ENCODE peak calls at places on chromosomes 11 and 22, in eight cellular contexts. One of them, this sample, is unnamed.

GRCh38 chr22:36986242-36986821 is 32.9 kb downstream of the TST start:
- DNase-seq in pancreas: no peak
- DNase-seq in fibroblast of lung: no peak
- DNase-seq in tibial nerve: no peak
- DNase-seq in A549: no peak
- DNase-seq in transverse colon: peak
- DNase-seq in RWPE2: no peak
- DNase-seq in epithelial cell of esophagus: peak
- DNase-seq in this sample: no peak

GRCh38 chr22:50485221-50486131 is 1.2 kb upstream of the MIOX start:
- DNase-seq in pancreas: peak
- DNase-seq in fibroblast of lung: no peak
- DNase-seq in tibial nerve: no peak
- DNase-seq in A549: no peak
- DNase-seq in transverse colon: no peak
- DNase-seq in RWPE2: no peak
- DNase-seq in epithelial cell of esophagus: peak
- DNase-seq in this sample: no peak

GRCh38 chr22:22546490-22546889 is 12.6 kb downstream of the PRAME start:
- DNase-seq in pancreas: no peak
- DNase-seq in fibroblast of lung: no peak
- DNase-seq in tibial nerve: peak
- DNase-seq in A549: no peak
- DNase-seq in transverse colon: no peak
- DNase-seq in RWPE2: no peak
- DNase-seq in epithelial cell of esophagus: peak
- DNase-seq in this sample: no peak

GRCh38 chr11:70694371-70694770 is 296.0 kb downstream of the CTTN start:
- DNase-seq in pancreas: peak
- DNase-seq in fibroblast of lung: no peak
- DNase-seq in tibial nerve: no peak
- DNase-seq in A549: no peak
- DNase-seq in transverse colon: no peak
- DNase-seq in RWPE2: no peak
- DNase-seq in epithelial cell of esophagus: no peak
- DNase-seq in this sample: no peak

GRCh38 chr11:2571598-2572281 is 126.9 kb downstream of the KCNQ1 start:
- DNase-seq in pancreas: peak
- DNase-seq in fibroblast of lung: no peak
- DNase-seq in tibial nerve: no peak
- DNase-seq in A549: no peak
- DNase-seq in transverse colon: no peak
- DNase-seq in RWPE2: peak
- DNase-seq in epithelial cell of esophagus: no peak
- DNase-seq in this sample: no peak

GRCh38 chr11:17939542-17939941 is 73.3 kb downstream of the SERGEF start:
- DNase-seq in pancreas: no peak
- DNase-seq in fibroblast of lung: no peak
- DNase-seq in tibial nerve: no peak
- DNase-seq in A549: no peak
- DNase-seq in transverse colon: no peak
- DNase-seq in RWPE2: no peak
- DNase-seq in epithelial cell of esophagus: no peak
- DNase-seq in this sample: no peak

GRCh38 chr22:31337178-31337577 is 9.0 kb downstream of the PATZ1 start:
- DNase-seq in pancreas: no peak
- DNase-seq in fibroblast of lung: no peak
- DNase-seq in tibial nerve: no peak
- DNase-seq in A549: no peak
- DNase-seq in transverse colon: no peak
- DNase-seq in RWPE2: peak
- DNase-seq in epithelial cell of esophagus: peak
- DNase-seq in this sample: no peak

GRCh38 chr22:42769574-42770447 is 49.1 kb upstream of the A4GALT start:
- DNase-seq in pancreas: no peak
- DNase-seq in fibroblast of lung: peak
- DNase-seq in tibial nerve: peak
- DNase-seq in A549: no peak
- DNase-seq in transverse colon: peak
- DNase-seq in RWPE2: no peak
- DNase-seq in epithelial cell of esophagus: peak
- DNase-seq in this sample: peak

GRCh38 chr11:121134758-121135312 is 33.8 kb downstream of the TECTA start:
- DNase-seq in pancreas: no peak
- DNase-seq in fibroblast of lung: no peak
- DNase-seq in tibial nerve: no peak
- DNase-seq in A549: no peak
- DNase-seq in transverse colon: no peak
- DNase-seq in RWPE2: no peak
- DNase-seq in epithelial cell of esophagus: no peak
- DNase-seq in this sample: no peak

GRCh38 chr11:74686792-74687191 is 44.4 kb downstream of the CHRDL2 start:
- DNase-seq in pancreas: no peak
- DNase-seq in fibroblast of lung: peak
- DNase-seq in tibial nerve: no peak
- DNase-seq in A549: no peak
- DNase-seq in transverse colon: no peak
- DNase-seq in RWPE2: no peak
- DNase-seq in epithelial cell of esophagus: peak
- DNase-seq in this sample: peak

GRCh38 chr11:33178443-33179154 is 17.3 kb upstream of the CSTF3 start:
- DNase-seq in pancreas: no peak
- DNase-seq in fibroblast of lung: peak
- DNase-seq in tibial nerve: no peak
- DNase-seq in A549: no peak
- DNase-seq in transverse colon: no peak
- DNase-seq in RWPE2: no peak
- DNase-seq in epithelial cell of esophagus: no peak
- DNase-seq in this sample: no peak

GRCh38 chr11:33179431-33179830 is 18.2 kb upstream of the CSTF3 start:
- DNase-seq in pancreas: no peak
- DNase-seq in fibroblast of lung: peak
- DNase-seq in tibial nerve: no peak
- DNase-seq in A549: no peak
- DNase-seq in transverse colon: no peak
- DNase-seq in RWPE2: no peak
- DNase-seq in epithelial cell of esophagus: no peak
- DNase-seq in this sample: no peak

GRCh38 chr11:33172996-33173395 is 11.7 kb upstream of the CSTF3 start:
- DNase-seq in pancreas: no peak
- DNase-seq in fibroblast of lung: no peak
- DNase-seq in tibial nerve: no peak
- DNase-seq in A549: no peak
- DNase-seq in transverse colon: no peak
- DNase-seq in RWPE2: no peak
- DNase-seq in epithelial cell of esophagus: no peak
- DNase-seq in this sample: no peak

GRCh38 chr11:33182246-33182878 is 21.1 kb upstream of the CSTF3 start:
- DNase-seq in pancreas: no peak
- DNase-seq in fibroblast of lung: no peak
- DNase-seq in tibial nerve: no peak
- DNase-seq in A549: no peak
- DNase-seq in transverse colon: peak
- DNase-seq in RWPE2: no peak
- DNase-seq in epithelial cell of esophagus: no peak
- DNase-seq in this sample: no peak

DNA sequence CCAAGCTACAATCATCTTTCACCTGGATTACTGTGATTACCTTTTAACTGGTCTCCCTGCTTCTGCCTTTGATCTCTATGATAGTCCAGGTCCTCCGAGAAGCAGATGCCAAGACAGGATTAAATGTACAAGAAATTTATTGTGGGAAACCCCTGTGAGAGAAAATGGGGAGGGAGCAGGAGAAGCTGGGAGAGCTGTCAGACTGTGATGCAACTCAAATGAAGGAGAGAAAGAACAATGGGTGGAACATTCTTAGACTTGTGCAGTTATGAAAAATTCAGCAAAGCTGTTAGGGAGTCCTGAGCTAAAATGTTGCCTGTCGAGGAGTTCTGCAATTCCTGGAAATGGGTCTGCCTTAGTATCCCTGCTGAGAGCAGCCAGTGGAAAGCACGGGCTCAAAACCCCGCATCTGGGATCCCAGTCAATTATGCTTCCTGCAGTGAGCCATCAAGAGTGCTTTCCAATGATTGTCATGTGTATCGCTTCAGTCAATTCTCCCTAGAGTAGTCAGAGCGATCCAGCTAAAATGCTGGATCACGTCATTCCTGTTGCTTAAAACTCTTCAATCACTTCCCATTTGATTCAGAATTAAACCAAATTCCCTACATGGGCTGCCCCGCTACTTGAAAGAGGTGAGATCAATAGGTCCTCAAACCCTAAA is 16.5 kb upstream of the CSTF3 start:
- DNase-seq in pancreas: no peak
- DNase-seq in fibroblast of lung: no peak
- DNase-seq in tibial nerve: no peak
- DNase-seq in A549: no peak
- DNase-seq in transverse colon: no peak
- DNase-seq in RWPE2: no peak
- DNase-seq in epithelial cell of esophagus: no peak
- DNase-seq in this sample: no peak
- H3K4me3 ChIP-seq in pancreas: no peak
- H3K4me3 ChIP-seq in fibroblast of lung: no peak
- H3K4me3 ChIP-seq in tibial nerve: no peak
- H3K4me3 ChIP-seq in A549: no peak
- H3K4me3 ChIP-seq in transverse colon: no peak
- H3K4me3 ChIP-seq in RWPE2: no peak
- H3K4me3 ChIP-seq in epithelial cell of esophagus: no peak
- H3K4me3 ChIP-seq in this sample: no peak

GRCh38 chr11:94400075-94400838 is 962 bp downstream of the GPR83 start:
- DNase-seq in pancreas: no peak
- DNase-seq in fibroblast of lung: no peak
- DNase-seq in tibial nerve: no peak
- DNase-seq in A549: no peak
- DNase-seq in transverse colon: no peak
- DNase-seq in RWPE2: no peak
- DNase-seq in epithelial cell of esophagus: no peak
- DNase-seq in this sample: no peak

GRCh38 chr11:94401773-94402265 is 600 bp upstream of the GPR83 start:
- DNase-seq in pancreas: no peak
- DNase-seq in fibroblast of lung: no peak
- DNase-seq in tibial nerve: no peak
- DNase-seq in A549: no peak
- DNase-seq in transverse colon: no peak
- DNase-seq in RWPE2: no peak
- DNase-seq in epithelial cell of esophagus: no peak
- DNase-seq in this sample: no peak

GRCh38 chr11:94402355-94402754 is 1.1 kb upstream of the GPR83 start:
- DNase-seq in pancreas: no peak
- DNase-seq in fibroblast of lung: no peak
- DNase-seq in tibial nerve: no peak
- DNase-seq in A549: no peak
- DNase-seq in transverse colon: no peak
- DNase-seq in RWPE2: no peak
- DNase-seq in epithelial cell of esophagus: peak
- DNase-seq in this sample: no peak

GRCh38 chr11:94398101-94398500 is 3.1 kb downstream of the GPR83 start:
- DNase-seq in pancreas: no peak
- DNase-seq in fibroblast of lung: no peak
- DNase-seq in tibial nerve: no peak
- DNase-seq in A549: no peak
- DNase-seq in transverse colon: no peak
- DNase-seq in RWPE2: no peak
- DNase-seq in epithelial cell of esophagus: no peak
- DNase-seq in this sample: no peak

GRCh38 chr11:94400839-94401772 is at the start of gene GPR83:
- DNase-seq in pancreas: no peak
- DNase-seq in fibroblast of lung: peak
- DNase-seq in tibial nerve: no peak
- DNase-seq in A549: no peak
- DNase-seq in transverse colon: no peak
- DNase-seq in RWPE2: no peak
- DNase-seq in epithelial cell of esophagus: peak
- DNase-seq in this sample: peak
- TF ChIP-seq CTCF in pancreas: no peak
- TF ChIP-seq CTCF in fibroblast of lung: no peak
- TF ChIP-seq CTCF in tibial nerve: no peak
- TF ChIP-seq CTCF in A549: no peak
- TF ChIP-seq CTCF in transverse colon: no peak
- TF ChIP-seq CTCF in RWPE2: no peak
- TF ChIP-seq CTCF in epithelial cell of esophagus: no peak
- TF ChIP-seq CTCF in this sample: no peak

GRCh38 chr11:116224154-116224888 is 548.5 kb downstream of the BUD13 start:
- DNase-seq in pancreas: peak
- DNase-seq in fibroblast of lung: peak
- DNase-seq in tibial nerve: peak
- DNase-seq in A549: peak
- DNase-seq in transverse colon: peak
- DNase-seq in RWPE2: no peak
- DNase-seq in epithelial cell of esophagus: peak
- DNase-seq in this sample: peak

GRCh38 chr11:116225784-116226410 is 546.9 kb downstream of the BUD13 start:
- DNase-seq in pancreas: no peak
- DNase-seq in fibroblast of lung: peak
- DNase-seq in tibial nerve: no peak
- DNase-seq in A549: no peak
- DNase-seq in transverse colon: no peak
- DNase-seq in RWPE2: no peak
- DNase-seq in epithelial cell of esophagus: no peak
- DNase-seq in this sample: no peak

GRCh38 chr11:116225236-116225635 is 547.6 kb downstream of the BUD13 start:
- DNase-seq in pancreas: no peak
- DNase-seq in fibroblast of lung: peak
- DNase-seq in tibial nerve: no peak
- DNase-seq in A549: no peak
- DNase-seq in transverse colon: no peak
- DNase-seq in RWPE2: no peak
- DNase-seq in epithelial cell of esophagus: no peak
- DNase-seq in this sample: no peak

GRCh38 chr11:116226731-116227130 is 546.1 kb downstream of the BUD13 start:
- DNase-seq in pancreas: no peak
- DNase-seq in fibroblast of lung: no peak
- DNase-seq in tibial nerve: no peak
- DNase-seq in A549: no peak
- DNase-seq in transverse colon: no peak
- DNase-seq in RWPE2: no peak
- DNase-seq in epithelial cell of esophagus: no peak
- DNase-seq in this sample: no peak

DNA sequence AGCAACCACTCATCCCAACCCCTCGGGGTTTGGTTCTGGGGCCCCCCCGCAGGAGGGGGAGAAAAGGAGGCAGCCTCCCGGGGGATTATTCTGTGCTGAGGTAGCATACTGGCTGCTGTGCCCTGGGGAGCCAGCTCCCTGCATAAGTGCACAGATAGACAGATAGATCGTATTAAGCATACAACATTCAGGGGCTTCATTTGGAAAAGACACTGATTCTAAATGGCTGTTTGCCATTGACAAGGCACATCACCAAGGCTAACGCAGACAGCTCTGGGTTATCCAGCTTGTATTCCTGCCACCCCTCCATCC is 547.9 kb downstream of the BUD13 start:
- DNase-seq in pancreas: no peak
- DNase-seq in fibroblast of lung: no peak
- DNase-seq in tibial nerve: no peak
- DNase-seq in A549: no peak
- DNase-seq in transverse colon: no peak
- DNase-seq in RWPE2: no peak
- DNase-seq in epithelial cell of esophagus: no peak
- DNase-seq in this sample: no peak
- H3K4me3 ChIP-seq in pancreas: no peak
- H3K4me3 ChIP-seq in fibroblast of lung: no peak
- H3K4me3 ChIP-seq in tibial nerve: no peak
- H3K4me3 ChIP-seq in A549: no peak
- H3K4me3 ChIP-seq in transverse colon: no peak
- H3K4me3 ChIP-seq in RWPE2: no peak
- H3K4me3 ChIP-seq in epithelial cell of esophagus: no peak
- H3K4me3 ChIP-seq in this sample: no peak

GRCh38 chr11:124123587-124123986 is 8.3 kb downstream of the VWA5A start:
- DNase-seq in pancreas: no peak
- DNase-seq in fibroblast of lung: no peak
- DNase-seq in tibial nerve: no peak
- DNase-seq in A549: no peak
- DNase-seq in transverse colon: no peak
- DNase-seq in RWPE2: no peak
- DNase-seq in epithelial cell of esophagus: no peak
- DNase-seq in this sample: no peak
- TF ChIP-seq CTCF in pancreas: no peak
- TF ChIP-seq CTCF in fibroblast of lung: no peak
- TF ChIP-seq CTCF in tibial nerve: no peak
- TF ChIP-seq CTCF in A549: no peak
- TF ChIP-seq CTCF in transverse colon: no peak
- TF ChIP-seq CTCF in RWPE2: no peak
- TF ChIP-seq CTCF in epithelial cell of esophagus: peak
- TF ChIP-seq CTCF in this sample: no peak